ENCODE peak calls at places on chromosomes 7 and 10, in seven cellular contexts. X is fibroblast of lung, K is K562, C is GM23338, Z is neural progenitor cell, M is spleen, H is ovary. N is an unnamed sample.

GRCh38 chr10:49484501-49485230 is 54.3 kb downstream of the ERCC6 start:
- DNase-seq in M (no peak), H (no peak), X (peak; percentile 76), Z (no peak), C (no peak), K (no peak), N (no peak)

GRCh38 chr10:62831346-62831745 is 15.2 kb upstream of the EGR2 start:
- DNase-seq in H (no peak), M (no peak), C (no peak), K (no peak), X (peak; percentile 99), Z (no peak), N (no peak)

GRCh38 chr7:64946772-64947171 is 43.7 kb downstream of the ZNF273 start:
- DNase-seq in X (peak; percentile 4), C (peak; percentile 72), H (no peak), M (no peak), Z (peak; percentile 53), K (no peak), N (no peak)

GRCh38 chr7:114460021-114460420 is 45.4 kb downstream of the FOXP2 start:
- DNase-seq in C (no peak), Z (no peak), K (no peak), M (no peak), X (no peak), H (no peak), N (no peak)

GRCh38 chr7:106819546-106819945 is 45.5 kb upstream of the PIK3CG start:
- DNase-seq in K (no peak), Z (no peak), H (no peak), M (no peak), C (no peak), X (no peak), N (no peak)

GRCh38 chr7:15839415-15840100 is 153.1 kb upstream of the MEOX2 start:
- DNase-seq in H (peak; percentile 44), K (no peak), Z (peak; percentile 85), X (no peak), C (peak; percentile 86), M (no peak), N (no peak)

GRCh38 chr7:101397770-101398324 is 35.2 kb downstream of the COL26A1 start:
- DNase-seq in Z (no peak), M (no peak), K (no peak), C (no peak), H (no peak), X (no peak), N (no peak)

GRCh38 chr7:158695726-158696452 is 8.7 kb downstream of the NCAPG2 start:
- DNase-seq in C (peak; percentile 64), M (peak; percentile 77), X (peak; percentile 78), Z (peak; percentile 32), K (no peak), H (peak; percentile 51), N (peak; percentile 45)

GRCh38 chr10:31929986-31930675 is 1.5 kb upstream of the ARHGAP12 start:
- DNase-seq in C (no peak), Z (no peak), M (no peak), K (no peak), X (no peak), H (no peak), N (no peak)

GRCh38 chr7:5294169-5294987 is 11.6 kb downstream of the SLC29A4 start:
- DNase-seq in M (no peak), Z (no peak), H (no peak), K (no peak), C (no peak), X (no peak), N (no peak)

GRCh38 chr7:24827589-24827988 is 70.3 kb upstream of the GSDME start:
- DNase-seq in Z (no peak), K (no peak), M (no peak), C (no peak), H (no peak), X (peak; percentile 86), N (no peak)

GRCh38 chr10:12707461-12708185 is 293.9 kb downstream of the CCDC3 start:
- DNase-seq in X (peak; percentile 99), Z (peak; percentile 49), C (peak; percentile 70), M (no peak), H (peak; percentile 69), K (peak; percentile 12), N (no peak)

GRCh38 chr7:77687747-77688144 is 8.5 kb upstream of the RSBN1L start:
- DNase-seq in K (no peak), Z (no peak), M (no peak), X (no peak), H (no peak), C (peak; percentile 43), N (no peak)

GRCh38 chr10:85194685-85195084 is 866.3 kb downstream of the CCSER2 start:
- DNase-seq in C (no peak), X (no peak), M (no peak), H (no peak), K (no peak), Z (no peak), N (no peak)

GRCh38 chr10:69866688-69867461 is 65.2 kb downstream of the COL13A1 start:
- DNase-seq in M (no peak), C (peak; percentile 78), X (peak; percentile 91), H (peak; percentile 74), K (no peak), Z (peak; percentile 85), N (peak; percentile 66)

GRCh38 chr7:116653204-116653603 is 18.8 kb upstream of the MET start:
- DNase-seq in X (peak; percentile 94), K (no peak), C (no peak), H (no peak), M (no peak), Z (no peak), N (no peak)

GRCh38 chr10:122034149-122034756 is 45.3 kb downstream of the TACC2 start:
- DNase-seq in C (no peak), K (no peak), H (no peak), X (peak; percentile 41), Z (no peak), M (peak; percentile 6), N (no peak)

GRCh38 chr10:132239126-132240031 is 52.6 kb downstream of the DPYSL4 start:
- DNase-seq in M (no peak), C (no peak), K (no peak), Z (peak; percentile 33), H (no peak), X (no peak), N (no peak)

GRCh38 chr10:113872139-113873030 is 17.9 kb downstream of the NHLRC2 start:
- DNase-seq in Z (no peak), X (no peak), K (no peak), H (no peak), M (no peak), C (no peak), N (no peak)

GRCh38 chr7:30992414-30992813 is 28.7 kb downstream of the GHRHR start:
- DNase-seq in X (no peak), C (no peak), Z (no peak), H (no peak), M (peak; percentile 66), K (no peak), N (no peak)

GRCh38 chr10:119450606-119451304 is 91.8 kb downstream of the RGS10 start:
- DNase-seq in C (no peak), K (no peak), H (no peak), M (no peak), Z (no peak), X (no peak), N (no peak)

GRCh38 chr10:87921934-87922688 is 58.7 kb downstream of the PTEN start:
- DNase-seq in M (no peak), C (peak; percentile 33), Z (no peak), X (no peak), K (no peak), H (no peak), N (no peak)

DNA sequence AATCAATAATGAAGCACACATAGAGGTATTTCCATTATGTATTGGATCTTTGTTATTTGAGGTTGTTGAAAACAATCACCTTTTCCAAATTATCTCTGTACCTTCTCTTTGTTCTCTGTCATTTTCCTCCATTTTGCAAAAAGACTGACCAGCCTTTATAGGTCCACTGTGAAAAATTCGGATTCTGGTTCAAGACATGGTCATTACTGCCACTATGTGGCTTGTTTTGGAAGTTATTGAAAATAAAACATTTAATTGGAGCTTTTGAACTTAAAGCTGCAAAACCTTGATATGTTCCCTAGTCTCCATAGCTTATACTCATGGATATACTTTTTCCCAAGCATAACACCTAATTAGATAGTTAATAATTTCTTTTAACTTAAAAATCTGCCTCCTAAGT is 1094.4 kb downstream of the NRG3 start:
- DNase-seq in H (no peak), Z (no peak), M (no peak), K (no peak), X (peak; percentile 23), C (peak; percentile 36), N (no peak)
- TF ChIP-seq CTCF in H (no peak), Z (peak; percentile 50), M (no peak), K (no peak), X (no peak), C (peak; percentile 66), N (no peak)

DNA sequence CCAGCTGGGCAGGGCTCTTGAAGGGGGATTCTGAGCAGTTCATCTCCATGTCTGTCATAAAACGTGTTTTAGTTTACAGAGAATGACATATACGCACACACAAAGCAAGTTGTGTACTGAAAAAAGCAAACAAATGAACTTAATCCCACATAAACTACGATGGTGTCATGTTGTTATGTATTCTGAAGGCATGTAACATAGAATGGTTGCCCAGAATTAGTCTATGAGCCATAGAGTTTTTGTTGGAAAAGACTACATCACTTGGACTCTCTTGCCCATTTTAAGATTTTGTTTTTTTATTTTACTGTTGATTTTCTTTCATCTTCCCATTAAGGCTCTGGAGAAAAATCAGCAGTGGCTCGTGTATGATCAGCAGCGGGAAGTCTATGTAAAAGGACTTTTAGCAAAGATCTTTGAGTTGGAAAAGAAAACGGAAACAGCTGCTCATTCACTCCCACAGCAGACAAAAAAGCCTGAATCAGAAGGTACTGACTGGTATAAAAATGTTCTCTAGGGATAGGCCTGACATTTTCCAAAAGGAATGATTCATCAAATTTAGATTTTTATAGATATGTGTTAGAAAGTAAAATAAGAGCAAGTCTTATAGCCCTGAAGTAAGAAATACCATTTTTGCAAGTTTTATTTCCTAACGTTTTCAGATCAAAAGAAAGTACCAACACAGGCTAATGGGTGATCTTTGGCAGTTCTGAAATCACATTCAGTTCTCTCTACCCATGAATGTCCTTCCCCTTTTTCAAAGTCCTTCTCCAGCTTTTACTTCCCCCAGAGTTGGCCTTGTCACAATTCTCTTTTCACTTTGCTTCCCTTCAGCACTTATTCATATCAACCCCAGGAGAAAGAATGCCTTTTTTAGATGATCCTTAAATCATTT is 18.9 kb downstream of the CEP55 start:
- DNase-seq in X (peak; percentile 36), C (no peak), M (no peak), K (no peak), Z (no peak), H (no peak), N (no peak)
- H3K36me3 ChIP-seq in X (peaks cover 5% of the 10 kb centered on the region), C (peaks cover 52% of the 10 kb centered on the region), M (peaks cover 35% of the 10 kb centered on the region), K (peaks cover 37% of the 10 kb centered on the region), Z (peaks cover 33% of the 10 kb centered on the region), H (no peaks in the 10 kb centered on the region), N (no peaks in the 10 kb centered on the region)

GRCh38 chr10:47031251-47031952 is 120.2 kb downstream of the PTPN20 start:
- DNase-seq in C (peak; percentile 52), M (peak; percentile 60), K (peak; percentile 79), X (no peak), H (peak; percentile 12), Z (peak; percentile 29), N (no peak)
- TF ChIP-seq CTCF in C (peak; percentile 41), M (no peak), K (peak; percentile 49), X (peak; percentile 11), H (no peak), Z (peak; percentile 41), N (no peak)

DNA sequence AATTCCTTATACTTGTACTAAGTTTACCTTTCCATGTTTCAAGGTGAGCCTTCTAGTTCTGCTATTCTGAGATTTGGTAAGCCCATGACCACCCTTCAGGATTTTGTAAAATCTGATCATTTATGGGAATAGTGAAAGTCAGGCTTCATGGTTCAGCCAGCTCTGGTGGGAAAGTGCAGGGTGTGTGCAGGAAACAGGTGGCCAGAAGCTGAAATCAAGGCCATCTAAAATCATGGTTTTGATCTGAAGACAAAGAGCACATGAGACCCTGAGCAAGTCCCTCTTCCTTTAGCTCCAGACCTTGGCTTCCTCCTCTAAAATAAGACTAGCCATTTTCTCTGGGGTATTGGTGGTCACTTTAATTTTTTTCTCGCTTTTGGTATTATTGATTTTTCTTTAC is 91.3 kb downstream of the CALD1 start:
- DNase-seq in Z (no peak), C (no peak), H (no peak), X (no peak), M (no peak), K (no peak), N (no peak)
- H3K36me3 ChIP-seq in Z (no peaks in the 10 kb centered on the region), C (peaks cover 5% of the 10 kb centered on the region), H (no peaks in the 10 kb centered on the region), X (peaks cover 4% of the 10 kb centered on the region), M (peaks cover 10% of the 10 kb centered on the region), K (no peaks in the 10 kb centered on the region), N (no peaks in the 10 kb centered on the region)